ENCODE peak calls at places on chromosomes 2 and 18, in five cellular contexts. Y is heart left ventricle, R is AG04450, F is fibroblast of mammary gland, P is upper lobe of left lung. S is an unnamed sample.

GRCh38 chr2:191607101-191607500 is 70.8 kb upstream of the NABP1 start:
- DNase-seq in Y (no peak), R (no peak), F (peak), P (no peak), S (no peak)

GRCh38 chr2:10079192-10079930 is 850 bp downstream of the CYS1 start:
- DNase-seq in Y (peak), R (no peak), F (peak), P (no peak), S (peak)

GRCh38 chr18:31070206-31070605 is 27.7 kb upstream of the DSC3 start:
- DNase-seq in Y (no peak), R (no peak), F (no peak), P (no peak), S (no peak)

GRCh38 chr2:232697807-232698110 is 628 bp downstream of the GIGYF2 start:
- DNase-seq in Y (no peak), R (no peak), F (no peak), P (peak), S (no peak)

GRCh38 chr2:147297820-147298219 is 547.0 kb upstream of the ACVR2A start:
- DNase-seq in Y (no peak), R (no peak), F (no peak), P (no peak), S (peak)

GRCh38 chr2:227856697-227857096 is 14.7 kb upstream of the DAW1 start:
- DNase-seq in Y (no peak), R (no peak), F (peak), P (no peak), S (no peak)

GRCh38 chr2:140275427-140275826 is 1495.2 kb upstream of the NXPH2 start:
- DNase-seq in Y (no peak), R (no peak), F (no peak), P (no peak), S (no peak)

GRCh38 chr18:79405019-79405780 is 9.5 kb downstream of the NFATC1 start:
- DNase-seq in Y (no peak), R (no peak), F (no peak), P (no peak), S (no peak)

GRCh38 chr2:9714630-9715214 is 83.9 kb upstream of the YWHAQ start:
- DNase-seq in Y (no peak), R (no peak), F (no peak), P (peak), S (no peak)

GRCh38 chr2:189982777-189983394 is 79.6 kb downstream of the MSTN start:
- DNase-seq in Y (no peak), R (no peak), F (peak), P (no peak), S (no peak)

GRCh38 chr2:105261061-105261460 is 19.5 kb downstream of the GPR45 start:
- DNase-seq in Y (no peak), R (peak), F (peak), P (no peak), S (no peak)

GRCh38 chr2:191222507-191222906 is 22.7 kb upstream of the MYO1B start:
- DNase-seq in Y (peak), R (no peak), F (peak), P (no peak), S (no peak)

GRCh38 chr2:181106789-181107418 is 126.5 kb downstream of the UBE2E3 start:
- DNase-seq in Y (no peak), R (peak), F (peak), P (no peak), S (peak)

GRCh38 chr2:230866704-230867561 is 2.2 kb downstream of the ITM2C start:
- DNase-seq in Y (no peak), R (no peak), F (peak), P (peak), S (no peak)
- TF ChIP-seq CTCF in Y (no peak), R (no peak), F (no peak), P (no peak), S (no peak)

GRCh38 chr18:62037989-62038778 is 145.4 kb upstream of the RNF152 start:
- DNase-seq in Y (no peak), R (no peak), F (peak), P (no peak), S (no peak)
- TF ChIP-seq CTCF in Y (no peak), R (peak), F (no peak), P (no peak), S (no peak)

DNA sequence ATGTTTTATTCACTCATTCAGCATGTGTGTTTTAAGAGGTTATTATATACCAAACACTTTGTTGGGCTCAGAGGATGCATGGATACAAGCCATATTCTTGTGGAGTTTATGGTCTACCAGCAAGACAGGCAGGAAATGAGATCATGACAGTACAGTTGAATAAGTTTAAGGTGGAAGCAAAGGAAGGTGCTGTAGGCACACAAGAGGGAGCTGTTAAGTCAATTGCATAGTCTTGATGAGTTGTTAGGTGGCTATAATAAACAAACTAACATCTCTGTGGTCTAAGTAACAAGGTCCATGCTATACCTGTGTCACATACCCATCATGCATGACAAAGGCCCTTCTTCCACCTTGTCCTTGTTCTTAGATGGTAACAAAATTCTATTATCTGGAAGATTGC is 538.3 kb downstream of the CNTNAP5 start:
- DNase-seq in Y (no peak), R (no peak), F (no peak), P (no peak), S (no peak)
- TF ChIP-seq CTCF in Y (no peak), R (no peak), F (no peak), P (no peak), S (no peak)

GRCh38 chr2:76281176-76281841 is 570.6 kb upstream of the GCFC2 start:
- DNase-seq in Y (no peak), R (no peak), F (no peak), P (no peak), S (no peak)
- TF ChIP-seq CTCF in Y (no peak), R (no peak), F (no peak), P (no peak), S (no peak)

DNA sequence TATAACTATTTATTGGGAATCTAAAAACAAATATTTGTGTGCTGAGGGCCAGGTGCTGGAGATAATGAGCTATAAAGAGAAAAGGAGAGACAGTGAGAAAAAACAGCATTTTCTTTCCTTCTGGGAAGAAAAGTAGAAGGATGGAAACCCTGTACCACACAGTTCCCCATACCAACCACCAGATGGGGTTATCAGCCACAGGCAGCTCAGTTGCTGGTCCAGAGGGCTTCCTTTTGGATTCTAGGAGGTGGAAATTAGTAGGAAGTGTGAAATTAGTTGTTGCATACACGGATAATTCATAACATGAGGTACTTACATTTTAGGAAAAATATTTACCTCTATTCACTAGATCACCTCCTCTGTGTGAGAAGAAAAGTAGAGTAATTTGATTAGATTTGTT is 237.0 kb upstream of the FOSL2 start:
- DNase-seq in Y (no peak), R (no peak), F (peak), P (no peak), S (no peak)
- TF ChIP-seq CTCF in Y (peak), R (peak), F (peak), P (no peak), S (peak)